ENCODE peak calls at places on chromosomes 7 and 10, in seven cellular contexts. T, S, U, O, J, Q and K are unnamed samples.

GRCh38 chr7:122307228-122307619 is 2.7 kb upstream of the FEZF1 start:
- DNase-seq in Q (no peak), S (no peak), T (no peak), J (no peak), O (peak), U (no peak), K (no peak)

GRCh38 chr10:71081229-71081560 is 131.2 kb upstream of the UNC5B start:
- DNase-seq in O (peak), Q (peak), S (no peak), T (no peak), U (no peak), J (peak), K (no peak)

GRCh38 chr7:143490719-143491306 is 13.1 kb downstream of the TAS2R41 start:
- DNase-seq in Q (no peak), J (no peak), U (no peak), O (peak), S (no peak), T (peak), K (no peak)

GRCh38 chr10:112250555-112250954 is 32.6 kb upstream of the TECTB start:
- DNase-seq in T (no peak), J (no peak), Q (no peak), U (no peak), S (no peak), O (no peak), K (no peak)

GRCh38 chr10:95832216-95833037 is 75.3 kb upstream of the CC2D2B start:
- DNase-seq in Q (no peak), J (no peak), T (no peak), U (no peak), S (no peak), O (no peak), K (peak)

GRCh38 chr7:155020996-155021395 is 18.1 kb upstream of the PAXIP1 start:
- DNase-seq in T (no peak), Q (no peak), S (no peak), O (no peak), J (no peak), U (no peak), K (no peak)

GRCh38 chr7:92685146-92686042 is 95.2 kb upstream of the FAM133B start:
- DNase-seq in T (no peak), Q (no peak), J (no peak), O (peak), U (no peak), S (no peak), K (peak)

GRCh38 chr7:110003827-110004226 is 1087.1 kb upstream of the LRRN3 start:
- DNase-seq in Q (no peak), O (no peak), J (no peak), T (no peak), U (no peak), S (no peak), K (no peak)

GRCh38 chr10:126350216-126350992 is 37.9 kb downstream of the ADAM12 start:
- DNase-seq in O (no peak), J (no peak), Q (no peak), U (no peak), T (no peak), S (no peak), K (no peak)

GRCh38 chr7:112938895-112939588 is 147.6 kb downstream of the GPR85 start:
- DNase-seq in Q (peak), U (peak), T (peak), O (peak), S (no peak), J (peak), K (no peak)